ENCODE peak calls at places on chromosomes 4 and X, in nine cellular contexts. P, V, M, E, I, L, U, R and A are unnamed samples.

GRCh38 chr4:145722561-145722960 is 42.6 kb downstream of the C4orf51 start:
- DNase-seq in P (no peak), V (no peak), M (no peak), E (no peak), I (no peak), L (no peak), U (no peak), R (no peak), A (no peak)

GRCh38 chr4:181166742-181167399 is 1076.3 kb upstream of the TENM3 start:
- DNase-seq in P (no peak), V (no peak), M (no peak), E (no peak), I (no peak), L (no peak), U (no peak), R (no peak), A (no peak)

GRCh38 chr4:113256946-113257345 is 207.5 kb downstream of the ANK2 start:
- DNase-seq in P (no peak), V (no peak), M (no peak), E (no peak), I (no peak), L (no peak), U (peak; percentile 8), R (no peak), A (no peak)

GRCh38 chr4:4343038-4343437 is 43.9 kb upstream of the NSG1 start:
- DNase-seq in P (no peak), V (no peak), M (no peak), E (no peak), I (no peak), L (no peak), U (no peak), R (no peak), A (no peak)

GRCh38 chr4:74109116-74109791 is 10.3 kb upstream of the CXCL2 start:
- DNase-seq in P (no peak), V (peak; percentile 20), M (peak; percentile 81), E (no peak), I (peak; percentile 93), L (no peak), U (peak; percentile 97), R (peak; percentile 31), A (peak; percentile 74)

GRCh38 chrX:6228720-6229119 is at the start of gene NLGN4X:
- DNase-seq in P (peak; percentile 51), V (peak; percentile 15), M (no peak), E (no peak), I (no peak), L (no peak), U (no peak), R (no peak), A (no peak)

GRCh38 chrX:3451566-3451965 is 105.1 kb upstream of the MXRA5 start:
- DNase-seq in P (no peak), V (no peak), M (no peak), E (no peak), I (no peak), L (no peak), U (no peak), R (no peak), A (no peak)

GRCh38 chr4:112589207-112589606 is 47.5 kb downstream of the ZGRF1 start:
- DNase-seq in P (no peak), V (no peak), M (peak; percentile 6), E (no peak), I (peak; percentile 56), L (no peak), U (peak; percentile 23), R (no peak), A (no peak)

GRCh38 chrX:16573781-16574180 is 76.2 kb upstream of the S100G start:
- DNase-seq in P (no peak), V (no peak), M (no peak), E (no peak), I (peak; percentile 71), L (no peak), U (peak; percentile 76), R (no peak), A (no peak)

GRCh38 chr4:145352438-145353145 is 129.1 kb upstream of the SMAD1 start:
- DNase-seq in P (no peak), V (no peak), M (no peak), E (no peak), I (no peak), L (no peak), U (no peak), R (peak; percentile 29), A (no peak)

GRCh38 chr4:168502886-168503285 is 6.0 kb downstream of the PALLD start:
- DNase-seq in P (no peak), V (no peak), M (no peak), E (no peak), I (no peak), L (no peak), U (peak; percentile 33), R (no peak), A (no peak)

GRCh38 chr4:1033840-1034551 is 22.6 kb downstream of the FGFRL1 start:
- DNase-seq in P (no peak), V (no peak), M (no peak), E (no peak), I (no peak), L (no peak), U (peak; percentile 18), R (no peak), A (no peak)

GRCh38 chr4:136643416-136643815 is 888.9 kb downstream of the PCDH18 start:
- DNase-seq in P (no peak), V (no peak), M (no peak), E (no peak), I (no peak), L (no peak), U (no peak), R (no peak), A (no peak)

GRCh38 chr4:48483006-48483776 is at the start of gene SLC10A4:
- DNase-seq in P (peak; percentile 74), V (peak; percentile 67), M (no peak), E (no peak), I (no peak), L (no peak), U (no peak), R (no peak), A (no peak)

GRCh38 chr4:84035568-84035967 is 463.5 kb downstream of the NKX6-1 start:
- DNase-seq in P (no peak), V (no peak), M (no peak), E (no peak), I (no peak), L (no peak), U (no peak), R (no peak), A (no peak)

GRCh38 chrX:38221391-38221929 is 789 bp upstream of the SRPX start:
- DNase-seq in P (no peak), V (no peak), M (no peak), E (no peak), I (no peak), L (no peak), U (no peak), R (no peak), A (no peak)

GRCh38 chr4:41751325-41752061 is 3.0 kb upstream of the PHOX2B start:
- DNase-seq in P (no peak), V (no peak), M (no peak), E (no peak), I (no peak), L (no peak), U (no peak), R (no peak), A (no peak)

DNA sequence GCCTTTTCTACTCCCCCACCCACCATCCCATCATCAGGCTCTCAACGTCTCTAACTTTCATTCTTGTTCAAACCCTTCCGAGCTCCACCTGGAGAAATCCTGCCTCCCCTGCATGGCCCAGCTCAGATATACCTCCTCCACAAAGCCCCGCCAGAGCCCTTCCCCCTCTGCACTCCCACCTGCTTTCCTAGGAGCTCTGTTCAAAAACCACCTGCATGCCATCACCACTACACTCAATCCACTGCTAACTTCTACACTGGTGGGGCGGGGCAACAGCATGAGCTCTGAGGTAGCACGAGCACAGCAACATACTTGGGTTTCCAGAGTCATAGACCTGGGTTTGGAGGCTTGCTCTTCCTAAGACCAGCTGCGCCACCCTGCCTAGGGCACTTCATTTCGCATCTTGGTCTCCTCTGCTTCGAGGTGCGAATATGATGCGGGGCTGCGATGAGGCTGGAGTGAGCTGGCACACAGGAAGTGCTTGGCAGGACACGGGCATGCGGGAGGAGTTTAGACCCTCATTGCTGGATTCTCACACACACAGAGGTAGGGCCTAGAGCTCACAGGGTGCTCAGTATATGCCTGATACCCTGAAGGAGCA is 3.5 kb downstream of the SASH3 start:
- DNase-seq in P (no peak), V (no peak), M (no peak), E (no peak), I (no peak), L (no peak), U (no peak), R (no peak), A (no peak)
- H3K4me3 ChIP-seq in P (peak overlapping the region; percentile 80), V (no peak overlapping the region), M (no peak overlapping the region), E (no peak overlapping the region), I (no peak overlapping the region), L (peak overlapping the region; percentile 72), U (no peak overlapping the region), R (no peak overlapping the region), A (no peak overlapping the region)

DNA sequence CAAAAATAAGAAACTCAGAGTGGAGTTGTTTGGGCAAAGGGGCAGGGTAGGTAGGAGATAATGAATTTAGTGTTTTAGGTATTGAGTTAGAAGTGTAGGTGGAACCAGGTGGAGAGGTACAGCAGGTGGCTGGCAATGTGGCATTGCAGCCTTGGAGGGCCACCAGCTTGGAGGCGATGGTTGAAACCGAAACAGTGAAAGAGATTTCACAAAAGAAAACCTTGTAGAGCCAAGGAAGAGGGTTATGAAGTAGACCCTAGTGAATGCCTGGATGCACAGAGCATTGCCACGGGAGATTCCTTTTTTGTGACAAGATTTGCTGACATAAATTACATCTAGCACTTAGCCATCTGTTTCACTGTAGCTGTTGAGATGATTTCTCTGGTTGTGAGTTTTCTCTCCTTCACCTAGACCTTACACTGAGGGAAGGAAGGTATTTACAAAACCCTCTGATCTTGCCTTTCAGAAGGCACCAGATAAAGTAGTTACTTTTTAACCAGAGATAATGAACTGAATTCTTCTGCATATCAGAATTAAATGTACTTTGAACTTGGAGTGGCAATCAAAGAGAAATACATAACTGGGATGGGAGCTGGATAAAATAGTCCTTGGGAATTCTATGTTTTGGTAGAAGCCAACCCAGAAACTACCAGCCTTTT is 104.1 kb upstream of the CASK start:
- DNase-seq in P (no peak), V (no peak), M (no peak), E (no peak), I (no peak), L (no peak), U (no peak), R (no peak), A (no peak)
- H3K27ac ChIP-seq in P (no peak overlapping the region), V (no peak overlapping the region), M (no peak overlapping the region), E (no peak overlapping the region), I (no peak overlapping the region), L (no peak overlapping the region), U (no peak overlapping the region), R (peak overlapping the region; percentile 43), A (no peak overlapping the region)

GRCh38 chrX:105823092-105823454 is 734 bp downstream of the NRK start:
- DNase-seq in P (peak; percentile 29), V (no peak), M (no peak), E (no peak), I (no peak), L (no peak), U (no peak), R (no peak), A (no peak)
- H3K4me3 ChIP-seq in P (no peak overlapping the region), V (peak overlapping the region; percentile 17), M (no peak overlapping the region), E (peak overlapping the region; percentile 38), I (peak overlapping the region; percentile 62), L (no peak overlapping the region), U (no peak overlapping the region), R (no peak overlapping the region), A (peak overlapping the region; percentile 51)

DNA sequence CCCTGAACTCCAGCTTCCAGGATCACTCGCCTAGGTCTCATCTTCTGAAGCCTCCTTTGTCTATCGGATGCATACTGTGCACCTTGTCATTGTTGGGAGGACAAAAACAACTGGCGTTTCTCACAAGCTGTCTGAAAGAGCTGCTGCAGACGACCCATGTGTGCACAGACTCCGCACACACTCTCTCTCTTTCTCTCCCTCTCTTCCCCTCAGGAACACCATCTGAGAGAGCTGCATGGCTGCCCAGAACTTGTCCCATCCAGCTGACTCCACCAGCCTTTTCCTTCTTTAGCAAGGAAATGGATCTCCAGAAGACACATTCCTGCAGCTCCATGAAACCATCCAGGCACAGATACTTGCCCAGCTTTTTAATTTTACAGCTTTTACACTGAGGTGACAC is 82.9 kb downstream of the MAML3 start:
- DNase-seq in P (no peak), V (no peak), M (no peak), E (no peak), I (no peak), L (no peak), U (no peak), R (no peak), A (no peak)
- H3K27ac ChIP-seq in P (no peak overlapping the region), V (no peak overlapping the region), M (no peak overlapping the region), E (no peak overlapping the region), I (peak overlapping the region; percentile 46), L (no peak overlapping the region), U (no peak overlapping the region), R (no peak overlapping the region), A (no peak overlapping the region)